ENCODE peak calls at places on chromosomes 13 and 19, in ten cellular contexts. Y is HuH-7.5; K is mesendoderm; P is NCI-H1436; T is astrocyte of the spinal cord; G is stimulated activated naive CD4-positive, alpha-beta T cell; C is GM03348; S is fibroblast of the conjunctiva; U is activated CD4-positive, alpha-beta memory T cell treated with anti-CD3 and anti-CD28 coated beads for 36 hours; Q is iPS-NIHi11. N is an unnamed sample.

GRCh38 chr19:19613456-19613855 is 5.0 kb downstream of the PBX4 start:
- DNase-seq in Y (no peak), K (no peak), P (no peak), T (no peak), G (no peak), C (peak), S (no peak), U (no peak), Q (no peak), N (no peak)

GRCh38 chr13:42215578-42216421 is 56.2 kb upstream of the AKAP11 start:
- DNase-seq in Y (no peak), K (peak), P (peak), T (peak), G (peak), C (peak), S (peak), U (peak), Q (peak), N (peak)

GRCh38 chr13:102993348-102993747 is 72.9 kb downstream of the SLC10A2 start:
- DNase-seq in Y (no peak), K (no peak), P (no peak), T (no peak), G (no peak), C (no peak), S (no peak), U (no peak), Q (no peak), N (peak)

GRCh38 chr13:27172495-27172842 is 858 bp upstream of the USP12 start:
- DNase-seq in Y (no peak), K (no peak), P (no peak), T (no peak), G (no peak), C (peak), S (no peak), U (no peak), Q (no peak), N (no peak)

GRCh38 chr13:26062853-26063444 is 11.1 kb upstream of the SHISA2 start:
- DNase-seq in Y (peak), K (peak), P (peak), T (peak), G (peak), C (peak), S (peak), U (peak), Q (peak), N (peak)

GRCh38 chr13:28059214-28059613 is 41.2 kb downstream of the FLT3 start:
- DNase-seq in Y (peak), K (peak), P (no peak), T (no peak), G (peak), C (peak), S (peak), U (peak), Q (peak), N (peak)

GRCh38 chr13:107373551-107373950 is 805.6 kb upstream of the ARGLU1 start:
- DNase-seq in Y (no peak), K (peak), P (peak), T (peak), G (no peak), C (no peak), S (peak), U (no peak), Q (peak), N (peak)

GRCh38 chr13:23377603-23378002 is 55.9 kb downstream of the SACS start:
- DNase-seq in Y (no peak), K (no peak), P (no peak), T (no peak), G (no peak), C (no peak), S (no peak), U (no peak), Q (no peak), N (no peak)

GRCh38 chr13:48595330-48596127 is 58.2 kb upstream of the CYSLTR2 start:
- DNase-seq in Y (peak), K (peak), P (peak), T (peak), G (peak), C (peak), S (peak), U (peak), Q (peak), N (peak)

GRCh38 chr13:98089826-98090225 is 53.1 kb upstream of the FARP1 start:
- DNase-seq in Y (no peak), K (no peak), P (no peak), T (peak), G (no peak), C (peak), S (no peak), U (no peak), Q (no peak), N (no peak)

GRCh38 chr19:23698711-23699520 is 11.9 kb upstream of the ZNF675 start:
- DNase-seq in Y (no peak), K (peak), P (peak), T (no peak), G (no peak), C (no peak), S (no peak), U (no peak), Q (peak), N (no peak)

GRCh38 chr19:10543420-10544241 is at the start of gene ATG4D:
- DNase-seq in Y (peak), K (peak), P (peak), T (peak), G (peak), C (peak), S (no peak), U (peak), Q (peak), N (peak)

GRCh38 chr19:6516018-6516658 is 14.0 kb upstream of the TUBB4A start:
- DNase-seq in Y (peak), K (peak), P (peak), T (peak), G (peak), C (peak), S (peak), U (peak), Q (peak), N (peak)

GRCh38 chr19:4557971-4558941 is 1.2 kb downstream of the SEMA6B start:
- DNase-seq in Y (no peak), K (peak), P (no peak), T (no peak), G (no peak), C (peak), S (no peak), U (peak), Q (peak), N (no peak)

GRCh38 chr13:46934749-46935148 is 37.9 kb upstream of the HTR2A start:
- DNase-seq in Y (no peak), K (peak), P (no peak), T (no peak), G (no peak), C (no peak), S (no peak), U (no peak), Q (no peak), N (no peak)

GRCh38 chr13:108984251-108984920 is 355.0 kb downstream of the MYO16 start:
- DNase-seq in Y (no peak), K (no peak), P (no peak), T (no peak), G (no peak), C (no peak), S (no peak), U (no peak), Q (no peak), N (no peak)

GRCh38 chr19:43504426-43505185 is at the start of gene PHLDB3:
- DNase-seq in Y (peak), K (peak), P (peak), T (no peak), G (no peak), C (no peak), S (no peak), U (peak), Q (peak), N (no peak)

GRCh38 chr13:105196052-105196451 is 1339.4 kb downstream of the EFNB2 start:
- DNase-seq in Y (no peak), K (peak), P (no peak), T (peak), G (no peak), C (no peak), S (no peak), U (no peak), Q (peak), N (peak)

GRCh38 chr13:60114499-60115028 is 49.2 kb downstream of the DIAPH3 start:
- DNase-seq in Y (no peak), K (no peak), P (no peak), T (no peak), G (no peak), C (no peak), S (no peak), U (no peak), Q (no peak), N (no peak)

GRCh38 chr13:28819748-28820098 is 416 bp upstream of the MTUS2 start:
- DNase-seq in Y (peak), K (peak), P (no peak), T (no peak), G (peak), C (peak), S (no peak), U (peak), Q (peak), N (no peak)

GRCh38 chr19:13844130-13844631 is 32.8 kb upstream of the NANOS3 start:
- DNase-seq in Y (no peak), K (no peak), P (no peak), T (no peak), G (no peak), C (no peak), S (no peak), U (no peak), Q (no peak), N (no peak)

GRCh38 chr19:20503536-20503935 is 62.0 kb downstream of the ZNF737 start:
- DNase-seq in Y (no peak), K (no peak), P (no peak), T (peak), G (no peak), C (no peak), S (peak), U (no peak), Q (no peak), N (no peak)

GRCh38 chr19:18513868-18514267 is 8.0 kb downstream of the ELL start:
- DNase-seq in Y (no peak), K (no peak), P (no peak), T (no peak), G (no peak), C (no peak), S (no peak), U (no peak), Q (no peak), N (no peak)